ENCODE peak calls at places on chromosomes 4 and X, in six cellular contexts. L is upper lobe of left lung, F is SK-N-SH, E is sigmoid colon, I is prostate gland, S is spleen. M is an unnamed sample. For H3K9me3, the result is how much of the 10 kb centered on the place peaks cover.

GRCh38 chr4:102411416-102411815 is 66.1 kb upstream of the SLC39A8 start:
- DNase-seq in S (no peak), L (no peak), F (no peak), I (no peak), E (no peak), M (no peak)

GRCh38 chrX:22527302-22527701 is 254.6 kb downstream of the CBLL2 start:
- DNase-seq in L (no peak), F (no peak), I (no peak), E (no peak), S (no peak), M (no peak)

GRCh38 chr4:36251983-36252382 is 7.7 kb upstream of the ARAP2 start:
- DNase-seq in S (no peak), I (no peak), L (no peak), E (no peak), F (no peak), M (no peak)

GRCh38 chrX:131572372-131573014 is 28.6 kb downstream of the OR13H1 start:
- DNase-seq in S (no peak), I (no peak), F (no peak), E (no peak), L (no peak), M (no peak)

GRCh38 chrX:96372313-96373046 is 312.2 kb upstream of the DIAPH2 start:
- DNase-seq in E (no peak), F (peak), I (peak), L (no peak), S (no peak), M (no peak)

GRCh38 chr4:61527886-61528285 is 327.8 kb downstream of the ADGRL3 start:
- DNase-seq in I (no peak), L (no peak), S (no peak), E (no peak), F (no peak), M (no peak)

GRCh38 chrX:129360175-129360574 is 163.1 kb downstream of the SMARCA1 start:
- DNase-seq in E (no peak), F (peak), L (peak), I (peak), S (no peak), M (peak)

GRCh38 chr4:102627831-102628523 is 126.8 kb downstream of the NFKB1 start:
- DNase-seq in L (no peak), S (no peak), I (no peak), E (no peak), F (no peak), M (no peak)

GRCh38 chr4:139281212-139281611 is 1.2 kb upstream of the MGARP start:
- DNase-seq in L (no peak), F (no peak), E (no peak), I (no peak), S (no peak), M (no peak)

GRCh38 chrX:77597090-77597489 is 149.9 kb downstream of the FGF16 start:
- DNase-seq in F (peak), I (no peak), S (no peak), L (no peak), E (no peak), M (no peak)

GRCh38 chr4:180028682-180029081 is 2214.5 kb upstream of the TENM3 start:
- DNase-seq in I (no peak), F (peak), S (peak), E (no peak), L (peak), M (no peak)

GRCh38 chr4:183399166-183399565 is 45.3 kb upstream of the CDKN2AIP start:
- DNase-seq in F (peak), I (no peak), S (no peak), L (no peak), E (peak), M (no peak)

GRCh38 chr4:119113033-119113655 is 22.5 kb upstream of the MYOZ2 start:
- DNase-seq in F (no peak), I (no peak), L (no peak), E (no peak), S (no peak), M (no peak)

GRCh38 chrX:120794525-120794975 is 81.1 kb downstream of the CT47B1 start:
- DNase-seq in I (no peak), L (no peak), S (no peak), E (no peak), F (no peak), M (no peak)

GRCh38 chrX:8049827-8050226 is 121.2 kb downstream of the VCX2 start:
- DNase-seq in S (no peak), E (no peak), F (no peak), I (no peak), L (no peak), M (no peak)

GRCh38 chr4:96150501-96150900 is 310.6 kb downstream of the PDHA2 start:
- DNase-seq in E (no peak), S (no peak), F (no peak), L (no peak), I (no peak), M (no peak)

GRCh38 chr4:150140774-150141400 is 62.6 kb downstream of the DCLK2 start:
- DNase-seq in E (no peak), F (no peak), L (no peak), S (no peak), I (no peak), M (no peak)

GRCh38 chr4:173181769-173182374 is 13.3 kb downstream of the GALNT7 start:
- DNase-seq in L (no peak), F (no peak), I (no peak), S (no peak), E (no peak), M (no peak)

GRCh38 chrX:154457491-154458115 is 478 bp upstream of the PLXNA3 start:
- DNase-seq in F (peak), S (peak), L (peak), I (no peak), E (no peak), M (peak)

GRCh38 chr4:2837904-2838496 is 5.6 kb upstream of the ADD1 start:
- DNase-seq in F (peak), I (no peak), E (peak), L (peak), S (peak), M (peak)

GRCh38 chrX:48616575-48616974 is 19.3 kb downstream of the WDR13 start:
- DNase-seq in L (peak), I (no peak), F (no peak), E (peak), S (no peak), M (no peak)

GRCh38 chr4:56506110-56506705 is 617 bp downstream of the ARL9 start:
- DNase-seq in E (no peak), I (no peak), S (no peak), F (peak), L (no peak), M (no peak)

GRCh38 chrX:64976673-64977040 is 407 bp upstream of the ZC4H2 start:
- DNase-seq in E (no peak), L (no peak), F (no peak), I (no peak), S (no peak), M (no peak)

GRCh38 chrX:38347136-38347535 is 5.3 kb upstream of the OTC start:
- DNase-seq in L (peak), E (no peak), I (no peak), F (no peak), S (no peak), M (no peak)

GRCh38 chrX:132068405-132068804 is 45.3 kb downstream of the STK26 start:
- DNase-seq in E (no peak), L (no peak), S (no peak), I (no peak), F (no peak), M (no peak)

GRCh38 chrX:149512225-149512885 is 7.2 kb upstream of the IDS start:
- DNase-seq in E (no peak), F (peak), L (peak), S (no peak), I (peak), M (peak)

GRCh38 chr4:87101543-87102199 is 118.7 kb downstream of the KLHL8 start:
- DNase-seq in I (no peak), L (no peak), S (no peak), F (no peak), E (no peak), M (no peak)

GRCh38 chr4:152997771-152998487 is 61.8 kb downstream of the FHDC1 start:
- DNase-seq in F (no peak), L (peak), E (no peak), I (peak), S (peak), M (no peak)

GRCh38 chr4:92618968-92619367 is 315.2 kb downstream of the GRID2 start:
- DNase-seq in L (no peak), F (no peak), S (no peak), I (no peak), E (no peak), M (no peak)

GRCh38 chr4:40288547-40288946 is 46.6 kb upstream of the CHRNA9 start:
- DNase-seq in E (peak), S (no peak), L (no peak), I (no peak), F (no peak), M (no peak)

GRCh38 chrX:39247536-39247935 is 446.3 kb downstream of the MID1IP1 start:
- DNase-seq in E (no peak), F (no peak), S (no peak), L (no peak), I (no peak), M (no peak)

GRCh38 chr4:3661989-3662388 is 104.2 kb upstream of the ADRA2C start:
- DNase-seq in F (no peak), S (no peak), L (no peak), I (no peak), E (no peak), M (no peak)

GRCh38 chr4:10180927-10181744 is 64.5 kb upstream of the WDR1 start:
- DNase-seq in L (peak), E (no peak), F (no peak), S (no peak), I (no peak), M (no peak)

GRCh38 chr4:184306949-184307348 is 89.3 kb upstream of the ENPP6 start:
- DNase-seq in S (no peak), E (no peak), I (no peak), L (no peak), F (no peak), M (no peak)

GRCh38 chrX:50081282-50081955 is 119.4 kb downstream of the AKAP4 start:
- DNase-seq in F (peak), S (no peak), E (no peak), L (peak), I (peak), M (peak)

GRCh38 chr4:137510866-137511265 is 21.4 kb downstream of the PCDH18 start:
- DNase-seq in S (no peak), I (no peak), E (no peak), F (no peak), L (no peak), M (no peak)

GRCh38 chr4:61200991-61201526 is 933 bp downstream of the ADGRL3 start:
- DNase-seq in S (no peak), F (peak), L (no peak), E (no peak), I (no peak), M (no peak)

GRCh38 chr4:74999714-75000309 is 66.9 kb downstream of the PARM1 start:
- DNase-seq in L (no peak), F (no peak), E (no peak), S (no peak), I (no peak), M (no peak)
- TF ChIP-seq POLR2AphosphoS5 in L (no peak), F (no peak), E (no peak), S (no peak), I (no peak), M (no peak)

GRCh38 chr4:145867416-145867815 is 71.2 kb downstream of the ZNF827 start:
- DNase-seq in S (no peak), F (no peak), I (no peak), E (no peak), L (no peak), M (no peak)
- H3K9me3 ChIP-seq in S (under half), F (under half), I (under half), E (under half), L (under half), M (under half)

DNA sequence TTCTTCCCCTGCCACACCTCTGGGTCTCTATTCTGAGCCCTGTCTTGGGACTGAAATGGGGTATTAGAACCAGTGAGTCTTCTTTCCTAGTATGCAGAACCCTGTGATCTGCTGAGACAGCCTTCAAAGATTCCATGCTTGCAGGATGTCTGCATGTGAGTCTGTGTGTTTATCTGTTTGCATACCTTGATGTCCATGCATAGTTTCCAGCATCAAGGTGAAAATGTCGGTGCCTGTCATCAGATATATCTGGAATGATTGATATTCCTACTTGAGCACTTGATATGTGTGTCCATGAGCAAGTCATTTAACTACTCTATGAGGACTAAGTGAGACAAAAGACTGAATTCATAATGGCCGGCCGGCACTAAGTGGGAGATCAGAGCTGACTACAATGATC is 117.0 kb upstream of the HS3ST1 start:
- DNase-seq in S (no peak), I (no peak), E (no peak), L (no peak), F (no peak), M (no peak)
- TF ChIP-seq POLR2AphosphoS5 in S (no peak), I (no peak), E (no peak), L (no peak), F (no peak), M (no peak)

DNA sequence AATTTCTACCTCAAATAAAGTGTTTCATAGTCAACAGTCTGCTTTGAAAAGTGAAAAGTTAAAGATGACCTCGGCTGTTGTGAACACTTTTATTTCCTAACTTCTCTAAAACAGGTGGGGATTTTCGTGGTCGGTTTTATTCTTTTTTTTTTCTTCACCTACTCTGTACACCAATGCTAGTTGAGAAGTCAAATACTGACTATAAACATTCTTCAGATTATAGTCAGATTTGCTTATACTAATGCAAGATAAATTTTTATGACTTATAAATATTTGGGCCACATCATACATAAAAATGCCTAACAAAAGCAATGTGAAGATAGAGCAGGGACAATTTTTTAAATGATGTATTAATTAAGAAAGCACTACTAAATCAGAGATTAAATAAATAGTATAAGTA is 98.1 kb upstream of the GPR34 start:
- DNase-seq in S (no peak), F (no peak), L (no peak), E (no peak), I (no peak), M (no peak)
- H3K9me3 ChIP-seq in S (under half), F (under half), L (under half), E (under half), I (under half), M (under half)